ENCODE peak calls at places on chromosomes 2 and 18, in seven cellular contexts. B is AG08396, O is breast epithelium, E is iris pigment epithelial cell, L is substantia nigra, I is body of pancreas, P is left kidney. N is an unnamed sample.

GRCh38 chr2:215825709-215826108 is 187.6 kb downstream of the MREG start:
- DNase-seq in B (no peak), O (no peak), E (no peak), L (no peak), I (no peak), P (no peak), N (no peak)

GRCh38 chr2:8148260-8148880 is 533.5 kb upstream of the ID2 start:
- DNase-seq in B (peak), O (peak), E (peak), L (no peak), I (peak), P (no peak), N (no peak)

GRCh38 chr18:42437646-42438045 is 482.6 kb downstream of the PIK3C3 start:
- DNase-seq in B (no peak), O (no peak), E (peak), L (peak), I (peak), P (no peak), N (no peak)

GRCh38 chr2:29562319-29562718 is 359.1 kb downstream of the ALK start:
- DNase-seq in B (no peak), O (no peak), E (no peak), L (no peak), I (no peak), P (no peak), N (no peak)

GRCh38 chr18:13893418-13893760 is 21.9 kb downstream of the MC2R start:
- DNase-seq in B (no peak), O (no peak), E (no peak), L (no peak), I (no peak), P (no peak), N (no peak)

GRCh38 chr18:59180150-59180845 is 39.7 kb upstream of the GRP start:
- DNase-seq in B (peak), O (no peak), E (peak), L (no peak), I (no peak), P (no peak), N (peak)

GRCh38 chr2:105761931-105762515 is 17.3 kb downstream of the NCK2 start:
- DNase-seq in B (no peak), O (no peak), E (peak), L (no peak), I (no peak), P (no peak), N (no peak)

GRCh38 chr18:25248755-25249154 is 103.2 kb downstream of the ZNF521 start:
- DNase-seq in B (no peak), O (no peak), E (no peak), L (no peak), I (no peak), P (no peak), N (peak)

GRCh38 chr2:96163768-96164429 is 18.7 kb upstream of the DUSP2 start:
- DNase-seq in B (no peak), O (no peak), E (no peak), L (no peak), I (peak), P (peak), N (no peak)

GRCh38 chr2:147843421-147843863 is 1.4 kb upstream of the ACVR2A start:
- DNase-seq in B (no peak), O (no peak), E (no peak), L (no peak), I (no peak), P (no peak), N (no peak)

GRCh38 chr18:72652990-72653593 is 109.0 kb upstream of the CBLN2 start:
- DNase-seq in B (peak), O (no peak), E (peak), L (peak), I (peak), P (peak), N (no peak)

GRCh38 chr2:218166791-218167190 is at the start of gene CXCR1:
- DNase-seq in B (no peak), O (no peak), E (no peak), L (no peak), I (no peak), P (no peak), N (no peak)

GRCh38 chr2:30208453-30208852 is 22.9 kb upstream of the LBH start:
- DNase-seq in B (peak), O (peak), E (peak), L (peak), I (peak), P (peak), N (peak)

GRCh38 chr18:77108001-77108692 is 24.4 kb downstream of the MBP start:
- DNase-seq in B (peak), O (peak), E (peak), L (peak), I (peak), P (peak), N (peak)

GRCh38 chr2:11079131-11079824 is 76.0 kb upstream of the SLC66A3 start:
- DNase-seq in B (no peak), O (no peak), E (no peak), L (no peak), I (peak), P (peak), N (no peak)

GRCh38 chr2:84906900-84907714 is 1.7 kb downstream of the TMSB10 start:
- DNase-seq in B (peak), O (peak), E (peak), L (peak), I (peak), P (peak), N (peak)

GRCh38 chr2:235493775-235494715 is at the start of gene AGAP1:
- DNase-seq in B (peak), O (peak), E (peak), L (peak), I (peak), P (peak), N (peak)

GRCh38 chr2:202178342-202178958 is 59.9 kb downstream of the SUMO1 start:
- DNase-seq in B (peak), O (peak), E (peak), L (peak), I (peak), P (peak), N (peak)

GRCh38 chr2:239278941-239279365 is 121.9 kb downstream of the HDAC4 start:
- DNase-seq in B (peak), O (no peak), E (peak), L (no peak), I (peak), P (no peak), N (peak)

GRCh38 chr18:48949051-48949605 is 1.6 kb downstream of the SMAD7 start:
- DNase-seq in B (no peak), O (no peak), E (peak), L (no peak), I (no peak), P (no peak), N (no peak)

N was measured in HCEC 1CT.